ENCODE peak calls at places on chromosomes 1 and 21, in eight cellular contexts. One of them, this sample, is unnamed.

GRCh38 chr1:220219136-220219442 is 53.2 kb downstream of the RAB3GAP2 start:
- DNase-seq in lung: no peak
- DNase-seq in adrenal gland: no peak
- DNase-seq in heart left ventricle: no peak
- DNase-seq in pancreas: no peak
- DNase-seq in AG09319: no peak
- DNase-seq in MM.1S: no peak
- DNase-seq in fibroblast of lung: no peak
- DNase-seq in this sample: no peak

GRCh38 chr1:220528049-220528678 is at the start of gene MARK1:
- DNase-seq in pancreas: peak
- DNase-seq in fibroblast of lung: peak
- DNase-seq in MM.1S: peak
- DNase-seq in lung: peak
- DNase-seq in AG09319: no peak
- DNase-seq in adrenal gland: peak
- DNase-seq in heart left ventricle: peak
- DNase-seq in this sample: peak

GRCh38 chr1:110390692-110391232 is at the start of gene SLC16A4:
- DNase-seq in MM.1S: no peak
- DNase-seq in adrenal gland: no peak
- DNase-seq in fibroblast of lung: peak
- DNase-seq in pancreas: no peak
- DNase-seq in heart left ventricle: no peak
- DNase-seq in AG09319: peak
- DNase-seq in lung: no peak
- DNase-seq in this sample: peak

GRCh38 chr1:33181038-33181861 is 593 bp downstream of the TRIM62 start:
- DNase-seq in lung: peak
- DNase-seq in fibroblast of lung: peak
- DNase-seq in MM.1S: no peak
- DNase-seq in adrenal gland: peak
- DNase-seq in pancreas: peak
- DNase-seq in heart left ventricle: peak
- DNase-seq in AG09319: no peak
- DNase-seq in this sample: peak

GRCh38 chr21:36703123-36703522 is 4.2 kb downstream of the SIM2 start:
- DNase-seq in AG09319: no peak
- DNase-seq in pancreas: no peak
- DNase-seq in lung: no peak
- DNase-seq in MM.1S: no peak
- DNase-seq in adrenal gland: no peak
- DNase-seq in heart left ventricle: no peak
- DNase-seq in fibroblast of lung: no peak
- DNase-seq in this sample: no peak

GRCh38 chr1:115402753-115403184 is 64.7 kb upstream of the NGF start:
- DNase-seq in lung: no peak
- DNase-seq in MM.1S: no peak
- DNase-seq in AG09319: no peak
- DNase-seq in pancreas: no peak
- DNase-seq in adrenal gland: no peak
- DNase-seq in heart left ventricle: no peak
- DNase-seq in fibroblast of lung: peak
- DNase-seq in this sample: no peak

GRCh38 chr1:32538887-32539583 is at the start of gene ZBTB8A:
- DNase-seq in pancreas: peak
- DNase-seq in MM.1S: peak
- DNase-seq in heart left ventricle: peak
- DNase-seq in AG09319: peak
- DNase-seq in fibroblast of lung: peak
- DNase-seq in adrenal gland: peak
- DNase-seq in lung: peak
- DNase-seq in this sample: peak

GRCh38 chr1:53981220-53981619 is 35.1 kb downstream of the LRRC42 start:
- DNase-seq in pancreas: no peak
- DNase-seq in fibroblast of lung: no peak
- DNase-seq in MM.1S: no peak
- DNase-seq in adrenal gland: no peak
- DNase-seq in heart left ventricle: no peak
- DNase-seq in lung: no peak
- DNase-seq in AG09319: no peak
- DNase-seq in this sample: no peak

GRCh38 chr21:41824466-41825207 is 54.5 kb downstream of the PRDM15 start:
- DNase-seq in heart left ventricle: no peak
- DNase-seq in MM.1S: no peak
- DNase-seq in fibroblast of lung: no peak
- DNase-seq in adrenal gland: no peak
- DNase-seq in pancreas: no peak
- DNase-seq in lung: no peak
- DNase-seq in AG09319: no peak
- DNase-seq in this sample: no peak

GRCh38 chr1:247862756-247863155 is 5.8 kb downstream of the TRIM58 start:
- DNase-seq in AG09319: no peak
- DNase-seq in MM.1S: no peak
- DNase-seq in fibroblast of lung: no peak
- DNase-seq in pancreas: no peak
- DNase-seq in lung: no peak
- DNase-seq in heart left ventricle: no peak
- DNase-seq in adrenal gland: no peak
- DNase-seq in this sample: no peak

GRCh38 chr1:247855911-247856310 is 1.1 kb upstream of the TRIM58 start:
- DNase-seq in MM.1S: no peak
- DNase-seq in pancreas: no peak
- DNase-seq in AG09319: no peak
- DNase-seq in lung: no peak
- DNase-seq in heart left ventricle: no peak
- DNase-seq in fibroblast of lung: no peak
- DNase-seq in adrenal gland: no peak
- DNase-seq in this sample: no peak

GRCh38 chr1:247854899-247855545 is 2.0 kb upstream of the TRIM58 start:
- DNase-seq in lung: no peak
- DNase-seq in heart left ventricle: no peak
- DNase-seq in pancreas: no peak
- DNase-seq in MM.1S: no peak
- DNase-seq in adrenal gland: no peak
- DNase-seq in AG09319: no peak
- DNase-seq in fibroblast of lung: no peak
- DNase-seq in this sample: no peak

GRCh38 chr1:247857986-247858356 is 984 bp downstream of the TRIM58 start:
- DNase-seq in AG09319: no peak
- DNase-seq in lung: no peak
- DNase-seq in fibroblast of lung: no peak
- DNase-seq in pancreas: no peak
- DNase-seq in heart left ventricle: no peak
- DNase-seq in adrenal gland: no peak
- DNase-seq in MM.1S: no peak
- DNase-seq in this sample: no peak

DNA sequence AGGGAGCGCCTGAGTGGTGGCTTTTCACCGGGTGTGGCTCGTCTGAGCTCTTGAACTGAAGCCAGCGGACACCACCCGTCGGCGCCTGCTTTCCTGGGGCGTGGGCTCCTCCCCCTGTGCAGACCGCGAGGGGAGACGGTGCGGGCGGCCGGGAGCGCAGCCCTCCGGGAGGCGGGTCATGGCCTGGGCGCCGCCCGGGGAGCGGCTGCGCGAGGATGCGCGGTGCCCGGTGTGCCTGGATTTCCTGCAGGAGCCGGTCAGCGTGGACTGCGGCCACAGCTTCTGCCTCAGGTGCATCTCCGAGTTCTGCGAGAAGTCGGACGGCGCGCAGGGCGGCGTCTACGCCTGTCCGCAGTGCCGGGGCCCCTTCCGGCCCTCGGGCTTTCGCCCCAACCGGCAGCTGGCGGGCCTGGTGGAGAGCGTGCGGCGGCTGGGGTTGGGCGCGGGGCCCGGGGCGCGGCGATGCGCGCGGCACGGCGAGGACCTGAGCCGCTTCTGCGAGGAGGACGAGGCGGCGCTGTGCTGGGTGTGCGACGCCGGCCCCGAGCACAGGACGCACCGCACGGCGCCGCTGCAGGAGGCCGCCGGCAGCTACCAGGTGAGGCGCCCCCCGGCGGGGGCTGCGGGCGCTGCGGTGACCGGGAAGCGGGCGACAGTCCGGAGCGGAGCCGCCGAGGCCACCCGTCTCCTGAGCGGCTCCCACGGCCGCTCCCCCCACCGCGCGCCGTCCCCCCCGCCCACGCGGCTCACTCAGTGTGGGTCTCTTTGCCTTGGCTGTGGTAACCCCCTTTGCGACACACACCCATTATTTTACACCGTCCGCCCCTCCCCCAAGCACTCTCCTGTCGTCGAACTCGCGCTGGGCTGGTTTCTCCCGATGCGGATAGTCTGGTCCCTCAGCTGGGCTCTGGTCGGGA is at the start of gene TRIM58:
- DNase-seq in lung: no peak
- DNase-seq in pancreas: no peak
- DNase-seq in heart left ventricle: no peak
- DNase-seq in AG09319: no peak
- DNase-seq in adrenal gland: no peak
- DNase-seq in fibroblast of lung: peak
- DNase-seq in MM.1S: no peak
- DNase-seq in this sample: peak
- TF ChIP-seq CTCF in lung: no peak
- TF ChIP-seq CTCF in pancreas: no peak
- TF ChIP-seq CTCF in heart left ventricle: no peak
- TF ChIP-seq CTCF in AG09319: no peak
- TF ChIP-seq CTCF in adrenal gland: no peak
- TF ChIP-seq CTCF in fibroblast of lung: no peak
- TF ChIP-seq CTCF in MM.1S: no peak
- TF ChIP-seq CTCF in this sample: no peak

GRCh38 chr1:196147530-196147929 is 460.7 kb downstream of the KCNT2 start:
- DNase-seq in adrenal gland: no peak
- DNase-seq in AG09319: no peak
- DNase-seq in heart left ventricle: no peak
- DNase-seq in MM.1S: no peak
- DNase-seq in pancreas: no peak
- DNase-seq in lung: no peak
- DNase-seq in fibroblast of lung: no peak
- DNase-seq in this sample: no peak

GRCh38 chr1:196144588-196144987 is 463.7 kb downstream of the KCNT2 start:
- DNase-seq in MM.1S: no peak
- DNase-seq in AG09319: no peak
- DNase-seq in adrenal gland: no peak
- DNase-seq in pancreas: no peak
- DNase-seq in lung: no peak
- DNase-seq in heart left ventricle: no peak
- DNase-seq in fibroblast of lung: no peak
- DNase-seq in this sample: no peak

GRCh38 chr1:196152086-196152485 is 456.2 kb downstream of the KCNT2 start:
- DNase-seq in heart left ventricle: no peak
- DNase-seq in AG09319: no peak
- DNase-seq in lung: no peak
- DNase-seq in fibroblast of lung: no peak
- DNase-seq in MM.1S: peak
- DNase-seq in adrenal gland: peak
- DNase-seq in pancreas: peak
- DNase-seq in this sample: peak

GRCh38 chr1:196152975-196153374 is 455.3 kb downstream of the KCNT2 start:
- DNase-seq in heart left ventricle: no peak
- DNase-seq in fibroblast of lung: no peak
- DNase-seq in lung: no peak
- DNase-seq in pancreas: no peak
- DNase-seq in MM.1S: no peak
- DNase-seq in adrenal gland: no peak
- DNase-seq in AG09319: no peak
- DNase-seq in this sample: no peak

GRCh38 chr1:196148367-196148970 is 459.8 kb downstream of the KCNT2 start:
- DNase-seq in AG09319: peak
- DNase-seq in MM.1S: peak
- DNase-seq in pancreas: no peak
- DNase-seq in fibroblast of lung: peak
- DNase-seq in adrenal gland: no peak
- DNase-seq in heart left ventricle: no peak
- DNase-seq in lung: no peak
- DNase-seq in this sample: no peak
- TF ChIP-seq CTCF in AG09319: peak
- TF ChIP-seq CTCF in MM.1S: peak
- TF ChIP-seq CTCF in pancreas: peak
- TF ChIP-seq CTCF in fibroblast of lung: peak
- TF ChIP-seq CTCF in adrenal gland: peak
- TF ChIP-seq CTCF in heart left ventricle: peak
- TF ChIP-seq CTCF in lung: no peak
- TF ChIP-seq CTCF in this sample: peak

DNA sequence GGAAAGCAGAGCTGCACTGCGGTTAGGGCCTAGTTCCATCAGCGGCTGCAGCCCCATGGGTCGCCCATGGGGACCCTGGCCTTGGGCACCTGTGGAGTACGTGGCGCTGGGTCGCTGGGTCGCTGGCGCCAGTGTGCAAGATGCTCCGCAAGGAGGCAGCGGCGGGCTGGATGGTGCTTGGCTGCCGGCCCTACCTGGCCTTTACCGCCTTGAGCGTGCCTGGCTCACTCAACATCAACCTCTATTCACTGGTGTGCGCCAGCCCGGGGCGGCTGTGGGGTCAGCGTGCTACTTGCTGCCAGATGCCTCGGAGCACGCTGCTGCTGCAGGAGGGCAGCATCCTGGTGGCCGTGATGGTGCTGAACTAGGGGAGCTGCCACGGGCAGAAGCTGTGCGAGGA is 85.1 kb upstream of the RHOU start:
- DNase-seq in AG09319: no peak
- DNase-seq in adrenal gland: no peak
- DNase-seq in pancreas: peak
- DNase-seq in fibroblast of lung: no peak
- DNase-seq in heart left ventricle: no peak
- DNase-seq in MM.1S: no peak
- DNase-seq in lung: no peak
- DNase-seq in this sample: no peak
- TF ChIP-seq CTCF in AG09319: no peak
- TF ChIP-seq CTCF in adrenal gland: no peak
- TF ChIP-seq CTCF in pancreas: no peak
- TF ChIP-seq CTCF in fibroblast of lung: no peak
- TF ChIP-seq CTCF in heart left ventricle: no peak
- TF ChIP-seq CTCF in MM.1S: no peak
- TF ChIP-seq CTCF in lung: no peak
- TF ChIP-seq CTCF in this sample: no peak

DNA sequence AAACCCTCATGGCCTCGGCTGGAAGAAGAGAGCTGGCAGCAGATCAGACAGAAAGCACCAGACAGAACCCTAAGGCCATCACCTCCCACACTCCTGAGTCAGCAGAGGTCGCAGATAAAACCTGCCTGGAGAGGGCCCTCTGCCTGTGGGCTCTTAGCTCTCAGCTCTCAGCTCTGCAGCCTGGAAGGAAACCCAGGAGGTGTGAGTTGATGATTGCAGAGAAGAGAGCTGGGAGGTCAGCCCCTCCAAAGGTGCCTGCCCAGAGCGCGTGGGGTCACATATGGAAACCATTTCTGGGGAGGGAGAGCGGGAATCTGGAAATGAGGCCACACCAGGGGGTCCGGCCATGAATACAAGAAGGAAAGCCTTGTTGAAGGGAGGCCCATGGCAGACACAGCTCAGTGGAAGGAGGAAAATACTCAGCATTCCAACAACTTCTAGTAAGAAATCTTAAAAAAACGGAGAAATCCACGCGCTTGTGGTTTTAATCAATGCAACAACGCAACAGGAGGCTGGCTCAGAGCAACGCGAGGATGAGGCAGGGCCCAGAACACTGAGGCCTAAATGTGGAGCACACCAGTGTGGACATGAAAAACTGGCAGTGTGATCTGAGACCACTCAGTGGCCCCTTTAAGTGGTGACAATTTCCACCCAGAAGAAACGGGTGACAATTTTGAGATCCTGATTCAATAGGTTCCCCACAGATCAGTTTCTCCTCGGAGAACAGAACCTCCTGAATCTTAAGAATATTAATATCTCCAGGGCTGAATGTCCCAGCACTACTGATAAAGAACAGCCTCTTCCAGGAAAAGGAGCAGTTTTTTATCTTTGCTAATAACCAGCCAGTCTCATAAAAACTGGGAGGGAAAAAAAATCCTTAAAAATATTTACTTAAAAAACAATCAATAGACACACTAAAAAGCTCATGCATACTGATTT is 45.7 kb downstream of the PSMG1 start:
- DNase-seq in lung: no peak
- DNase-seq in MM.1S: no peak
- DNase-seq in heart left ventricle: no peak
- DNase-seq in adrenal gland: peak
- DNase-seq in pancreas: no peak
- DNase-seq in AG09319: no peak
- DNase-seq in fibroblast of lung: peak
- DNase-seq in this sample: no peak
- TF ChIP-seq CTCF in lung: no peak
- TF ChIP-seq CTCF in MM.1S: no peak
- TF ChIP-seq CTCF in heart left ventricle: no peak
- TF ChIP-seq CTCF in adrenal gland: no peak
- TF ChIP-seq CTCF in pancreas: no peak
- TF ChIP-seq CTCF in AG09319: no peak
- TF ChIP-seq CTCF in fibroblast of lung: no peak
- TF ChIP-seq CTCF in this sample: no peak

This sample was measured in thyroid gland.